ENCODE peak calls at places on chromosomes 4 and X, in eight cellular contexts. Y, M, E, A, L, H, G and X are unnamed samples.

GRCh38 chr4:139825523-139826014 is 159.9 kb downstream of the MGST2 start:
- DNase-seq in Y (no peak), M (no peak), E (peak), A (no peak), L (no peak), H (no peak), G (no peak), X (no peak)

GRCh38 chr4:147830987-147831386 is 99.1 kb downstream of the ARHGAP10 start:
- DNase-seq in Y (no peak), M (peak), E (no peak), A (no peak), L (no peak), H (no peak), G (no peak), X (peak)

GRCh38 chr4:86218721-86219481 is 141.0 kb downstream of the MAPK10 start:
- DNase-seq in Y (no peak), M (peak), E (peak), A (no peak), L (no peak), H (no peak), G (no peak), X (peak)

GRCh38 chr4:110211007-110211769 is 12.8 kb upstream of the ELOVL6 start:
- DNase-seq in Y (no peak), M (no peak), E (no peak), A (no peak), L (no peak), H (peak), G (peak), X (peak)

GRCh38 chrX:128846385-128846784 is 676.9 kb downstream of the SMARCA1 start:
- DNase-seq in Y (no peak), M (no peak), E (no peak), A (no peak), L (no peak), H (no peak), G (no peak), X (no peak)

GRCh38 chrX:48465336-48465933 is 4.6 kb downstream of the SLC38A5 start:
- DNase-seq in Y (no peak), M (peak), E (no peak), A (no peak), L (no peak), H (no peak), G (peak), X (peak)

GRCh38 chr4:89056953-89057398 is at the start of gene FAM13A:
- DNase-seq in Y (peak), M (peak), E (peak), A (no peak), L (no peak), H (no peak), G (peak), X (peak)

GRCh38 chr4:110597582-110597981 is 25.3 kb downstream of the PITX2 start:
- DNase-seq in Y (no peak), M (no peak), E (no peak), A (no peak), L (no peak), H (no peak), G (no peak), X (no peak)

GRCh38 chrX:101009086-101009485 is 39.6 kb downstream of the ARL13A start:
- DNase-seq in Y (no peak), M (no peak), E (no peak), A (no peak), L (no peak), H (no peak), G (no peak), X (no peak)

GRCh38 chrX:17629519-17629918 is 107.8 kb upstream of the SCML1 start:
- DNase-seq in Y (no peak), M (no peak), E (no peak), A (no peak), L (no peak), H (no peak), G (no peak), X (peak)

GRCh38 chrX:103626855-103627254 is 1.9 kb upstream of the TCEAL1 start:
- DNase-seq in Y (no peak), M (no peak), E (no peak), A (no peak), L (no peak), H (no peak), G (no peak), X (no peak)

GRCh38 chrX:69231903-69232302 is 66.7 kb upstream of the PJA1 start:
- DNase-seq in Y (no peak), M (peak), E (no peak), A (no peak), L (no peak), H (no peak), G (no peak), X (no peak)

GRCh38 chrX:150036181-150036580 is 97.9 kb upstream of the EOLA2 start:
- DNase-seq in Y (no peak), M (peak), E (no peak), A (no peak), L (no peak), H (no peak), G (peak), X (no peak)

GRCh38 chr4:183350317-183351071 is 28.3 kb upstream of the CLDN24 start:
- DNase-seq in Y (no peak), M (no peak), E (no peak), A (no peak), L (no peak), H (no peak), G (no peak), X (no peak)